ENCODE peak calls at places on chromosomes 4 and X, in ten cellular contexts. Q is HT-29; P is nucleus accumbens; T is effector CD4-positive, alpha-beta T cell; B is stimulated activated CD8-positive, alpha-beta memory T cell treated with anti-CD3 and anti-CD28 coated beads, Interleukin-4, amount 100 ng/mL, for 24 hours; R is kidney tubule cell; I is activated naive CD4-positive, alpha-beta T cell treated with anti-CD3 and anti-CD28 coated beads, Interleukin-2, amount 50 U/mL, for 72 hours; H is small intestine; E is NCI-H460; S is ELF-1. U is an unnamed sample.

GRCh38 chrX:640641-641040 is 10.1 kb downstream of the SHOX start:
- DNase-seq in Q (no peak), P (no peak), T (no peak), B (no peak), R (no peak), I (no peak), H (no peak), E (no peak), S (no peak), U (no peak)

GRCh38 chr4:13173974-13174373 is 310.2 kb downstream of the RAB28 start:
- DNase-seq in Q (no peak), P (no peak), T (no peak), B (no peak), R (no peak), I (no peak), H (no peak), E (no peak), S (peak), U (no peak)

GRCh38 chrX:68433155-68433980 is at the start of gene OPHN1:
- DNase-seq in Q (peak), P (peak), T (no peak), B (no peak), R (peak), I (peak), H (peak), E (peak), S (peak), U (peak)

GRCh38 chrX:125132274-125132673 is 187.4 kb upstream of the TEX13C start:
- DNase-seq in Q (peak), P (no peak), T (no peak), B (no peak), R (peak), I (no peak), H (no peak), E (peak), S (peak), U (peak)

GRCh38 chr4:152246659-152247058 is 289.2 kb downstream of the FBXW7 start:
- DNase-seq in Q (no peak), P (no peak), T (no peak), B (no peak), R (no peak), I (no peak), H (no peak), E (no peak), S (no peak), U (no peak)

GRCh38 chrX:153926594-153926862 is 464 bp upstream of the ARHGAP4 start:
- DNase-seq in Q (no peak), P (no peak), T (no peak), B (no peak), R (no peak), I (no peak), H (no peak), E (no peak), S (no peak), U (no peak)

GRCh38 chrX:13899607-13900006 is 82.7 kb upstream of the GPM6B start:
- DNase-seq in Q (no peak), P (peak), T (no peak), B (no peak), R (peak), I (no peak), H (no peak), E (peak), S (no peak), U (peak)

GRCh38 chrX:24396236-24396929 is 35.9 kb downstream of the SUPT20HL1 start:
- DNase-seq in Q (no peak), P (no peak), T (no peak), B (no peak), R (no peak), I (no peak), H (no peak), E (no peak), S (no peak), U (no peak)

GRCh38 chr4:23237771-23238170 is 545.0 kb downstream of the GBA3 start:
- DNase-seq in Q (no peak), P (peak), T (no peak), B (no peak), R (peak), I (no peak), H (no peak), E (no peak), S (no peak), U (no peak)

GRCh38 chr4:8796096-8796495 is 75.5 kb downstream of the HMX1 start:
- DNase-seq in Q (no peak), P (no peak), T (no peak), B (no peak), R (no peak), I (no peak), H (no peak), E (no peak), S (no peak), U (no peak)

GRCh38 chrX:114985967-114986592 is 31.3 kb downstream of the IL13RA2 start:
- DNase-seq in Q (peak), P (no peak), T (no peak), B (no peak), R (peak), I (no peak), H (no peak), E (no peak), S (no peak), U (no peak)

GRCh38 chrX:12013220-12013619 is 125.1 kb upstream of the FRMPD4 start:
- DNase-seq in Q (no peak), P (no peak), T (no peak), B (no peak), R (peak), I (no peak), H (no peak), E (no peak), S (peak), U (no peak)

GRCh38 chrX:129606918-129607317 is 47.8 kb downstream of the APLN start:
- DNase-seq in Q (peak), P (peak), T (peak), B (peak), R (peak), I (peak), H (peak), E (peak), S (peak), U (peak)

GRCh38 chr4:2672082-2672481 is 84.1 kb downstream of the TNIP2 start:
- DNase-seq in Q (no peak), P (no peak), T (no peak), B (no peak), R (no peak), I (no peak), H (no peak), E (no peak), S (no peak), U (no peak)

GRCh38 chr4:141860974-141861373 is 224.6 kb downstream of the IL15 start:
- DNase-seq in Q (peak), P (no peak), T (no peak), B (no peak), R (peak), I (no peak), H (no peak), E (no peak), S (no peak), U (peak)

GRCh38 chr4:147326581-147326980 is 154.3 kb upstream of the EDNRA start:
- DNase-seq in Q (no peak), P (no peak), T (no peak), B (no peak), R (no peak), I (no peak), H (no peak), E (no peak), S (no peak), U (no peak)

GRCh38 chr4:85807247-85807915 is 332.4 kb downstream of the ARHGAP24 start:
- DNase-seq in Q (no peak), P (no peak), T (no peak), B (no peak), R (peak), I (no peak), H (no peak), E (no peak), S (no peak), U (no peak)

GRCh38 chr4:170736710-170737109 is 647.0 kb upstream of the AADAT start:
- DNase-seq in Q (no peak), P (no peak), T (no peak), B (no peak), R (peak), I (no peak), H (no peak), E (no peak), S (no peak), U (no peak)

GRCh38 chr4:173522874-173523395 is 7.1 kb downstream of the HAND2 start:
- DNase-seq in Q (no peak), P (no peak), T (no peak), B (no peak), R (no peak), I (no peak), H (no peak), E (no peak), S (no peak), U (no peak)

GRCh38 chr4:95129036-95129435 is 371.3 kb downstream of the BMPR1B start:
- DNase-seq in Q (no peak), P (no peak), T (no peak), B (no peak), R (no peak), I (no peak), H (no peak), E (no peak), S (no peak), U (no peak)

GRCh38 chr4:27861802-27862201 is 1001.2 kb downstream of the STIM2 start:
- DNase-seq in Q (no peak), P (no peak), T (no peak), B (no peak), R (no peak), I (no peak), H (no peak), E (no peak), S (no peak), U (no peak)

GRCh38 chr4:4619821-4620220 is 78.0 kb upstream of the STX18 start:
- DNase-seq in Q (no peak), P (no peak), T (no peak), B (no peak), R (no peak), I (no peak), H (no peak), E (no peak), S (no peak), U (no peak)

GRCh38 chr4:172815499-172816175 is 353.0 kb upstream of the GALNT7 start:
- DNase-seq in Q (no peak), P (no peak), T (no peak), B (no peak), R (no peak), I (no peak), H (peak), E (no peak), S (no peak), U (no peak)

GRCh38 chr4:16532240-16532990 is 306.1 kb upstream of the TAPT1 start:
- DNase-seq in Q (no peak), P (no peak), T (no peak), B (no peak), R (peak), I (no peak), H (no peak), E (no peak), S (no peak), U (no peak)

GRCh38 chr4:78299565-78299972 is 242.4 kb downstream of the FRAS1 start:
- DNase-seq in Q (no peak), P (no peak), T (no peak), B (no peak), R (no peak), I (no peak), H (peak), E (no peak), S (no peak), U (no peak)

GRCh38 chrX:39840141-39841126 is 257.3 kb downstream of the BCOR start:
- DNase-seq in Q (no peak), P (no peak), T (no peak), B (no peak), R (no peak), I (no peak), H (no peak), E (no peak), S (no peak), U (no peak)

U was measured in iPS-NIHi11.